ENCODE peak calls at places on chromosomes 5 and 9, in nine cellular contexts. One of them, this sample, is unnamed.

GRCh38 chr5:139787568-139788293 is 7.9 kb upstream of the PSD2 start:
- DNase-seq in choroid plexus epithelial cell: peak
- DNase-seq in BJ: peak
- DNase-seq in HFF-Myc: no peak
- DNase-seq in heart right ventricle: peak
- DNase-seq in NB4: peak
- DNase-seq in upper lobe of right lung: peak
- DNase-seq in GM13977: peak
- DNase-seq in HFFc6: peak
- DNase-seq in this sample: peak

GRCh38 chr5:543755-544674 is 19.8 kb upstream of the SLC9A3 start:
- DNase-seq in choroid plexus epithelial cell: no peak
- DNase-seq in BJ: no peak
- DNase-seq in HFF-Myc: no peak
- DNase-seq in heart right ventricle: peak
- DNase-seq in NB4: peak
- DNase-seq in upper lobe of right lung: peak
- DNase-seq in GM13977: peak
- DNase-seq in HFFc6: no peak
- DNase-seq in this sample: no peak

GRCh38 chr5:132294728-132295504 is 722 bp downstream of the SLC22A4 start:
- DNase-seq in choroid plexus epithelial cell: peak
- DNase-seq in BJ: peak
- DNase-seq in HFF-Myc: peak
- DNase-seq in heart right ventricle: peak
- DNase-seq in NB4: peak
- DNase-seq in upper lobe of right lung: peak
- DNase-seq in GM13977: no peak
- DNase-seq in HFFc6: peak
- DNase-seq in this sample: peak

GRCh38 chr9:136544549-136545064 is 1.2 kb downstream of the NOTCH1 start:
- DNase-seq in choroid plexus epithelial cell: no peak
- DNase-seq in BJ: no peak
- DNase-seq in HFF-Myc: no peak
- DNase-seq in heart right ventricle: peak
- DNase-seq in NB4: peak
- DNase-seq in upper lobe of right lung: peak
- DNase-seq in GM13977: peak
- DNase-seq in HFFc6: no peak
- DNase-seq in this sample: no peak

GRCh38 chr5:128228506-128228905 is 144.9 kb downstream of the SLC12A2 start:
- DNase-seq in choroid plexus epithelial cell: peak
- DNase-seq in BJ: no peak
- DNase-seq in HFF-Myc: peak
- DNase-seq in heart right ventricle: no peak
- DNase-seq in NB4: no peak
- DNase-seq in upper lobe of right lung: no peak
- DNase-seq in GM13977: no peak
- DNase-seq in HFFc6: peak
- DNase-seq in this sample: no peak

GRCh38 chr5:50667079-50667652 is 729 bp downstream of the PARP8 start:
- DNase-seq in choroid plexus epithelial cell: peak
- DNase-seq in BJ: no peak
- DNase-seq in HFF-Myc: no peak
- DNase-seq in heart right ventricle: peak
- DNase-seq in NB4: peak
- DNase-seq in upper lobe of right lung: peak
- DNase-seq in GM13977: peak
- DNase-seq in HFFc6: no peak
- DNase-seq in this sample: no peak

GRCh38 chr5:73605223-73606087 is 20.5 kb upstream of the ARHGEF28 start:
- DNase-seq in choroid plexus epithelial cell: peak
- DNase-seq in BJ: no peak
- DNase-seq in HFF-Myc: no peak
- DNase-seq in heart right ventricle: no peak
- DNase-seq in NB4: no peak
- DNase-seq in upper lobe of right lung: no peak
- DNase-seq in GM13977: no peak
- DNase-seq in HFFc6: peak
- DNase-seq in this sample: no peak

GRCh38 chr9:80175286-80175906 is 603.6 kb downstream of the TLE4 start:
- DNase-seq in choroid plexus epithelial cell: peak
- DNase-seq in BJ: no peak
- DNase-seq in HFF-Myc: no peak
- DNase-seq in heart right ventricle: no peak
- DNase-seq in NB4: peak
- DNase-seq in upper lobe of right lung: no peak
- DNase-seq in GM13977: no peak
- DNase-seq in HFFc6: peak
- DNase-seq in this sample: no peak

GRCh38 chr9:24502548-24502947 is 43.1 kb downstream of the IZUMO3 start:
- DNase-seq in choroid plexus epithelial cell: no peak
- DNase-seq in BJ: no peak
- DNase-seq in HFF-Myc: no peak
- DNase-seq in heart right ventricle: no peak
- DNase-seq in NB4: no peak
- DNase-seq in upper lobe of right lung: no peak
- DNase-seq in GM13977: no peak
- DNase-seq in HFFc6: no peak
- DNase-seq in this sample: no peak

GRCh38 chr5:11997942-11998341 is 93.7 kb upstream of the CTNND2 start:
- DNase-seq in choroid plexus epithelial cell: no peak
- DNase-seq in BJ: no peak
- DNase-seq in HFF-Myc: no peak
- DNase-seq in heart right ventricle: no peak
- DNase-seq in NB4: no peak
- DNase-seq in upper lobe of right lung: no peak
- DNase-seq in GM13977: no peak
- DNase-seq in HFFc6: no peak
- DNase-seq in this sample: no peak

GRCh38 chr5:153755913-153756500 is 265.5 kb downstream of the GRIA1 start:
- DNase-seq in choroid plexus epithelial cell: no peak
- DNase-seq in BJ: no peak
- DNase-seq in HFF-Myc: peak
- DNase-seq in heart right ventricle: no peak
- DNase-seq in NB4: no peak
- DNase-seq in upper lobe of right lung: no peak
- DNase-seq in GM13977: no peak
- DNase-seq in HFFc6: no peak
- DNase-seq in this sample: no peak

GRCh38 chr9:19992556-19992955 is 203.7 kb upstream of the SLC24A2 start:
- DNase-seq in choroid plexus epithelial cell: peak
- DNase-seq in BJ: no peak
- DNase-seq in HFF-Myc: no peak
- DNase-seq in heart right ventricle: no peak
- DNase-seq in NB4: no peak
- DNase-seq in upper lobe of right lung: no peak
- DNase-seq in GM13977: no peak
- DNase-seq in HFFc6: peak
- DNase-seq in this sample: no peak

GRCh38 chr9:88041447-88041846 is 67.1 kb upstream of the CDK20 start:
- DNase-seq in choroid plexus epithelial cell: peak
- DNase-seq in BJ: no peak
- DNase-seq in HFF-Myc: no peak
- DNase-seq in heart right ventricle: no peak
- DNase-seq in NB4: peak
- DNase-seq in upper lobe of right lung: no peak
- DNase-seq in GM13977: no peak
- DNase-seq in HFFc6: peak
- DNase-seq in this sample: no peak

GRCh38 chr9:133656211-133657119 is 20.3 kb downstream of the DBH start:
- DNase-seq in choroid plexus epithelial cell: no peak
- DNase-seq in BJ: no peak
- DNase-seq in HFF-Myc: no peak
- DNase-seq in heart right ventricle: no peak
- DNase-seq in NB4: no peak
- DNase-seq in upper lobe of right lung: no peak
- DNase-seq in GM13977: no peak
- DNase-seq in HFFc6: no peak
- DNase-seq in this sample: no peak

GRCh38 chr5:76125888-76126287 is 42.7 kb downstream of the SV2C start:
- DNase-seq in choroid plexus epithelial cell: no peak
- DNase-seq in BJ: no peak
- DNase-seq in HFF-Myc: no peak
- DNase-seq in heart right ventricle: no peak
- DNase-seq in NB4: no peak
- DNase-seq in upper lobe of right lung: no peak
- DNase-seq in GM13977: no peak
- DNase-seq in HFFc6: no peak
- DNase-seq in this sample: no peak

GRCh38 chr9:26264709-26265601 is 586.7 kb upstream of the TUSC1 start:
- DNase-seq in choroid plexus epithelial cell: peak
- DNase-seq in BJ: peak
- DNase-seq in HFF-Myc: peak
- DNase-seq in heart right ventricle: no peak
- DNase-seq in NB4: no peak
- DNase-seq in upper lobe of right lung: no peak
- DNase-seq in GM13977: no peak
- DNase-seq in HFFc6: peak
- DNase-seq in this sample: no peak

DNA sequence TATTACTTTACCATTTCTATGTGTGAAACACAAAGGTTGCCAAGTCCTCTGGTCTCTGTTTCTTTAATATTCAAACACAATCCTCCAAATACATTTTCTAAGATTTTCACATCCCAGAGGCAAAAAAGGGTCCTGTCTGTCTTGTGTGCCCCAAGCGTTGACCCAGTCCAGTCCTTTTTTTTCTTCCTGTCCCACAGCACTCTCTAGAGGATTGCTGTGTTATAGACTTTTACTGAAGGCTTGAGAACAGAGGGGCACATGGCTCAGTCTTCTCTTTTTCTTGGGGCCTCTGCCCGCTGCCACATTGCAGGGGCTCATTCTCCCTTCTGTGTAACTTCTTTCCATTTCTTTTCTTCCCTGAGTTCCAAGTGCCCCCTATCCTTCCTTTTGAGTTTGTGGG is 78.6 kb upstream of the SLC28A3 start:
- DNase-seq in choroid plexus epithelial cell: peak
- DNase-seq in BJ: no peak
- DNase-seq in HFF-Myc: no peak
- DNase-seq in heart right ventricle: no peak
- DNase-seq in NB4: peak
- DNase-seq in upper lobe of right lung: no peak
- DNase-seq in GM13977: no peak
- DNase-seq in HFFc6: no peak
- DNase-seq in this sample: no peak
- TF ChIP-seq CTCF in choroid plexus epithelial cell: peak
- TF ChIP-seq CTCF in BJ: no peak
- TF ChIP-seq CTCF in HFF-Myc: no peak
- TF ChIP-seq CTCF in heart right ventricle: no peak
- TF ChIP-seq CTCF in NB4: peak
- TF ChIP-seq CTCF in upper lobe of right lung: no peak
- TF ChIP-seq CTCF in GM13977: no peak
- TF ChIP-seq CTCF in HFFc6: no peak
- TF ChIP-seq CTCF in this sample: no peak

DNA sequence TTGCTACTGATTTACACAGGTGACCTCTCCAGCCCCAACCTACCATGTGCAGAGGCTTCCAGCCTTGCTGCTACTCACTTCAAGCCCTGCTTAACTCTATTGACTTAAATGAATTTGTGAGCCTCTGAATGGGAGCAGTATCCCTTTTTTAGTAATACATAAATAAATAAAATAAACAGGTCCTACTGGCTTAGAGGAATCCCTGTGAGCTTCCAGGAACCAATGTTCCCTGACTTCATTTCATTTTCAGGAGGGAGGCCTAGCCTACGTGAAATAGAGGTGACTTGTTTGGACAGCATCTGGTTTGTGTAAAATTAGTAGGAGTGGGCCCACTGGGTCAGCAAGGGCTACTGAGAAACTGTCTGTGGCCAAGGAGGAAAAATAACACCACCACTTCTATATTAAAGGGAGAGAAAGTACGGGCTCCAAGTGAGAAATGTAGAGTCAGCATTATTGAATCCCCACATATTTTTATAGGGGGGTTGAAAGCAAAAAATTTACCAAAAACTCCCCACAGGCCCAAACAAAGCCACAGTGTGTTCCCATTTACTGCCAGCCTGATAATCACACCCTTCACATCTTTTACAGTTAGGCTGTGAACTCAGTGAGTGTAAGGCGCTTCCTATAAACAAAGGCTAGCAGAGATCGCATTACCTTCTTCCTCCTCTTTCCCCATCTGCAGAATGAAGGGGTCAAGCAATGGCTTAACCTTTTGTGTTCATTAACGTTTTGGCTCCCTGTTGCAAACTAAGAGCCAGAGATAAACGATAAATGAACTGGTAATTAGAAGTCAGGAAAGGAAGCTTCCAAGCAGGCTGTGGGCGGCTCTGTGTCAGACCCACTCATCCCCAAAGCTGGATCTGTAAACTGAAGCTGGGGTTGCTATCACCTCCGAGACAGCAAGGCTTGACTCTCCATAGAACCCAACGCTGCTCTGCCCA is 138.8 kb upstream of the LIFR start:
- DNase-seq in choroid plexus epithelial cell: peak
- DNase-seq in BJ: no peak
- DNase-seq in HFF-Myc: no peak
- DNase-seq in heart right ventricle: no peak
- DNase-seq in NB4: no peak
- DNase-seq in upper lobe of right lung: no peak
- DNase-seq in GM13977: no peak
- DNase-seq in HFFc6: no peak
- DNase-seq in this sample: no peak
- TF ChIP-seq CTCF in choroid plexus epithelial cell: no peak
- TF ChIP-seq CTCF in BJ: no peak
- TF ChIP-seq CTCF in HFF-Myc: no peak
- TF ChIP-seq CTCF in heart right ventricle: no peak
- TF ChIP-seq CTCF in NB4: no peak
- TF ChIP-seq CTCF in upper lobe of right lung: no peak
- TF ChIP-seq CTCF in GM13977: no peak
- TF ChIP-seq CTCF in HFFc6: no peak
- TF ChIP-seq CTCF in this sample: no peak

DNA sequence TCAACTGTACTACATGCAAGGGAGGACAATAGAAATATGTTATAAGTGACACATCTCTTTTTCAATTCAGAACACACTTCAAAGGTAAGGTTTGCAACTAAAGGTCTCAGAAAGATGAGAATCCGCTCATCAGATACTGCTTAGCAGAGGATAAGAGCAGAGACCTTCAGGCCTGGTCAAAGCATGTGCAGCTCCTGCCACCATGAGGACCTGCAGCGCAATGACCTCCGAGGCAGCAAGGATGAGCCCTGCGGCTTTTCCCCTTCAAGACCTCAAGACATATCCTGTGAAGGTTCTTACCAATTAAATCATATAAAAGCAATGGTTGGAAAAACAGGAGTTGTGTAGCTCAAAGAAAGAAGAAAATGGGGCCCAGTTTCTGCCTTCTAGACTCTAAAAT is 135.8 kb downstream of the TRIM36 start:
- DNase-seq in choroid plexus epithelial cell: no peak
- DNase-seq in BJ: no peak
- DNase-seq in HFF-Myc: no peak
- DNase-seq in heart right ventricle: no peak
- DNase-seq in NB4: peak
- DNase-seq in upper lobe of right lung: no peak
- DNase-seq in GM13977: peak
- DNase-seq in HFFc6: peak
- DNase-seq in this sample: no peak
- TF ChIP-seq CTCF in choroid plexus epithelial cell: no peak
- TF ChIP-seq CTCF in BJ: peak
- TF ChIP-seq CTCF in HFF-Myc: peak
- TF ChIP-seq CTCF in heart right ventricle: no peak
- TF ChIP-seq CTCF in NB4: peak
- TF ChIP-seq CTCF in upper lobe of right lung: no peak
- TF ChIP-seq CTCF in GM13977: peak
- TF ChIP-seq CTCF in HFFc6: peak
- TF ChIP-seq CTCF in this sample: no peak

GRCh38 chr5:53249529-53249928 is 140.0 kb upstream of the MOCS2 start:
- DNase-seq in choroid plexus epithelial cell: peak
- DNase-seq in BJ: peak
- DNase-seq in HFF-Myc: peak
- DNase-seq in heart right ventricle: no peak
- DNase-seq in NB4: no peak
- DNase-seq in upper lobe of right lung: no peak
- DNase-seq in GM13977: no peak
- DNase-seq in HFFc6: peak
- DNase-seq in this sample: no peak
- TF ChIP-seq CTCF in choroid plexus epithelial cell: no peak
- TF ChIP-seq CTCF in BJ: no peak
- TF ChIP-seq CTCF in HFF-Myc: no peak
- TF ChIP-seq CTCF in heart right ventricle: no peak
- TF ChIP-seq CTCF in NB4: no peak
- TF ChIP-seq CTCF in upper lobe of right lung: no peak
- TF ChIP-seq CTCF in GM13977: no peak
- TF ChIP-seq CTCF in HFFc6: no peak
- TF ChIP-seq CTCF in this sample: no peak